ENCODE peak calls at places on chromosomes 5 and 9, in nine cellular contexts. G, N, O, J, U, C, B, T and A are unnamed samples.

GRCh38 chr5:132257131-132258101 is at the start of gene PDLIM4:
- DNase-seq in G (no peak), N (peak), O (peak), J (no peak), U (peak), C (peak), B (no peak), T (no peak), A (peak)

GRCh38 chr5:176658817-176659216 is 11.5 kb downstream of the TSPAN17 start:
- DNase-seq in G (peak), N (no peak), O (no peak), J (no peak), U (peak), C (no peak), B (peak), T (no peak), A (no peak)

GRCh38 chr5:75963554-75963953 is 119.6 kb upstream of the SV2C start:
- DNase-seq in G (no peak), N (no peak), O (no peak), J (no peak), U (no peak), C (no peak), B (no peak), T (no peak), A (no peak)

GRCh38 chr5:127028822-127029457 is 1.4 kb downstream of the MARCHF3 start:
- DNase-seq in G (peak), N (no peak), O (no peak), J (no peak), U (peak), C (peak), B (no peak), T (no peak), A (no peak)

GRCh38 chr5:80368666-80369270 is 39.1 kb upstream of the ZFYVE16 start:
- DNase-seq in G (no peak), N (no peak), O (no peak), J (no peak), U (no peak), C (no peak), B (no peak), T (no peak), A (no peak)

GRCh38 chr5:59130441-59130840 is 547.6 kb downstream of the RAB3C start:
- DNase-seq in G (peak), N (no peak), O (no peak), J (no peak), U (peak), C (no peak), B (no peak), T (no peak), A (no peak)

GRCh38 chr9:99056876-99057664 is 47.8 kb upstream of the TGFBR1 start:
- DNase-seq in G (peak), N (no peak), O (no peak), J (no peak), U (peak), C (no peak), B (no peak), T (no peak), A (no peak)

GRCh38 chr5:59562756-59563389 is 330.7 kb downstream of the PDE4D start:
- DNase-seq in G (peak), N (peak), O (peak), J (no peak), U (peak), C (peak), B (peak), T (no peak), A (no peak)

GRCh38 chr5:125413861-125414260 is 667.4 kb upstream of the ZNF608 start:
- DNase-seq in G (no peak), N (no peak), O (no peak), J (no peak), U (no peak), C (no peak), B (no peak), T (no peak), A (no peak)

GRCh38 chr9:1759009-1759408 is 256.1 kb upstream of the SMARCA2 start:
- DNase-seq in G (no peak), N (no peak), O (no peak), J (no peak), U (no peak), C (no peak), B (no peak), T (no peak), A (no peak)

GRCh38 chr5:87825583-87825982 is 412.9 kb upstream of the CCNH start:
- DNase-seq in G (no peak), N (no peak), O (no peak), J (no peak), U (no peak), C (no peak), B (no peak), T (no peak), A (no peak)

GRCh38 chr5:17381926-17382325 is 116.1 kb upstream of the TAF11L2 start:
- DNase-seq in G (no peak), N (no peak), O (no peak), J (no peak), U (no peak), C (no peak), B (no peak), T (no peak), A (peak)

GRCh38 chr5:33734541-33734940 is 157.2 kb downstream of the ADAMTS12 start:
- DNase-seq in G (peak), N (no peak), O (no peak), J (no peak), U (no peak), C (no peak), B (no peak), T (no peak), A (no peak)

GRCh38 chr5:136749016-136749415 is 383.7 kb upstream of the TRPC7 start:
- DNase-seq in G (peak), N (no peak), O (no peak), J (no peak), U (no peak), C (no peak), B (no peak), T (no peak), A (no peak)

GRCh38 chr9:22160235-22160634 is 151.1 kb upstream of the CDKN2B start:
- DNase-seq in G (peak), N (no peak), O (no peak), J (no peak), U (no peak), C (no peak), B (no peak), T (no peak), A (no peak)

GRCh38 chr5:113378960-113379541 is 55.7 kb downstream of the TSSK1B start:
- DNase-seq in G (peak), N (peak), O (peak), J (peak), U (peak), C (no peak), B (no peak), T (peak), A (peak)

GRCh38 chr9:133990366-133991210 is 1.5 kb downstream of the VAV2 start:
- DNase-seq in G (peak), N (no peak), O (peak), J (no peak), U (peak), C (peak), B (peak), T (no peak), A (peak)

GRCh38 chr9:82695704-82696103 is 367.2 kb downstream of the RASEF start:
- DNase-seq in G (no peak), N (no peak), O (peak), J (no peak), U (no peak), C (no peak), B (no peak), T (no peak), A (no peak)

GRCh38 chr5:1294839-1295649 is at the start of gene TERT:
- DNase-seq in G (no peak), N (no peak), O (peak), J (peak), U (no peak), C (peak), B (peak), T (no peak), A (no peak)

GRCh38 chr9:106284300-106284699 is 578.7 kb upstream of the ZNF462 start:
- DNase-seq in G (no peak), N (no peak), O (peak), J (no peak), U (no peak), C (no peak), B (no peak), T (no peak), A (no peak)

GRCh38 chr5:180540050-180540694 is 46.0 kb downstream of the CNOT6 start:
- DNase-seq in G (no peak), N (no peak), O (no peak), J (no peak), U (no peak), C (no peak), B (no peak), T (no peak), A (no peak)

GRCh38 chr9:14616188-14616982 is 76.8 kb downstream of the ZDHHC21 start:
- DNase-seq in G (peak), N (no peak), O (no peak), J (no peak), U (peak), C (no peak), B (no peak), T (peak), A (no peak)

GRCh38 chr9:126411225-126411947 is 84.8 kb downstream of the MVB12B start:
- DNase-seq in G (no peak), N (no peak), O (no peak), J (no peak), U (no peak), C (no peak), B (no peak), T (no peak), A (no peak)

GRCh38 chr9:19513671-19514275 is 105.0 kb downstream of the ACER2 start:
- DNase-seq in G (no peak), N (no peak), O (no peak), J (no peak), U (no peak), C (no peak), B (no peak), T (no peak), A (no peak)

GRCh38 chr5:157541452-157542118 is 34.0 kb downstream of the ADAM19 start:
- DNase-seq in G (no peak), N (no peak), O (no peak), J (no peak), U (no peak), C (no peak), B (no peak), T (no peak), A (peak)

GRCh38 chr9:99181621-99182020 is 40.1 kb downstream of the ALG2 start:
- DNase-seq in G (peak), N (no peak), O (no peak), J (no peak), U (peak), C (no peak), B (no peak), T (no peak), A (no peak)

GRCh38 chr5:51326844-51327243 is 56.4 kb upstream of the ISL1 start:
- DNase-seq in G (no peak), N (no peak), O (no peak), J (no peak), U (no peak), C (no peak), B (no peak), T (no peak), A (no peak)

GRCh38 chr5:125043781-125044391 is 297.4 kb upstream of the ZNF608 start:
- DNase-seq in G (peak), N (peak), O (no peak), J (no peak), U (peak), C (no peak), B (no peak), T (no peak), A (no peak)

GRCh38 chr5:310941-311434 is 10.5 kb upstream of the AHRR start:
- DNase-seq in G (peak), N (peak), O (no peak), J (no peak), U (peak), C (no peak), B (no peak), T (no peak), A (no peak)

GRCh38 chr5:169945831-169946261 is 34.4 kb downstream of the INSYN2B start:
- DNase-seq in G (peak), N (peak), O (peak), J (no peak), U (peak), C (no peak), B (no peak), T (no peak), A (peak)

GRCh38 chr5:154607746-154608145 is 129.7 kb upstream of the HAND1 start:
- DNase-seq in G (no peak), N (no peak), O (no peak), J (no peak), U (no peak), C (no peak), B (no peak), T (no peak), A (peak)

GRCh38 chr9:108994695-108995094 is 18.6 kb downstream of the CTNNAL1 start:
- DNase-seq in G (peak), N (no peak), O (no peak), J (no peak), U (peak), C (no peak), B (no peak), T (no peak), A (peak)

GRCh38 chr5:83095973-83096539 is 18.7 kb downstream of the XRCC4 start:
- DNase-seq in G (peak), N (no peak), O (no peak), J (no peak), U (peak), C (no peak), B (no peak), T (peak), A (no peak)

GRCh38 chr9:134396258-134396742 is 70.0 kb downstream of the RXRA start:
- DNase-seq in G (no peak), N (no peak), O (no peak), J (peak), U (no peak), C (no peak), B (peak), T (no peak), A (no peak)

GRCh38 chr9:77927265-77927664 is 104.3 kb downstream of the GNAQ start:
- DNase-seq in G (peak), N (no peak), O (no peak), J (no peak), U (peak), C (no peak), B (no peak), T (no peak), A (no peak)

GRCh38 chr5:58999804-59000595 is 417.1 kb downstream of the RAB3C start:
- DNase-seq in G (no peak), N (no peak), O (peak), J (no peak), U (no peak), C (no peak), B (no peak), T (no peak), A (no peak)

GRCh38 chr5:147668385-147668784 is 114.1 kb downstream of the JAKMIP2 start:
- DNase-seq in G (no peak), N (no peak), O (no peak), J (no peak), U (no peak), C (no peak), B (no peak), T (no peak), A (no peak)

GRCh38 chr9:90546200-90546599 is 96.4 kb downstream of the DIRAS2 start:
- DNase-seq in G (peak), N (no peak), O (no peak), J (no peak), U (peak), C (no peak), B (no peak), T (no peak), A (no peak)

GRCh38 chr5:76114192-76114795 is 31.1 kb downstream of the SV2C start:
- DNase-seq in G (no peak), N (no peak), O (no peak), J (no peak), U (no peak), C (no peak), B (no peak), T (no peak), A (no peak)

DNA sequence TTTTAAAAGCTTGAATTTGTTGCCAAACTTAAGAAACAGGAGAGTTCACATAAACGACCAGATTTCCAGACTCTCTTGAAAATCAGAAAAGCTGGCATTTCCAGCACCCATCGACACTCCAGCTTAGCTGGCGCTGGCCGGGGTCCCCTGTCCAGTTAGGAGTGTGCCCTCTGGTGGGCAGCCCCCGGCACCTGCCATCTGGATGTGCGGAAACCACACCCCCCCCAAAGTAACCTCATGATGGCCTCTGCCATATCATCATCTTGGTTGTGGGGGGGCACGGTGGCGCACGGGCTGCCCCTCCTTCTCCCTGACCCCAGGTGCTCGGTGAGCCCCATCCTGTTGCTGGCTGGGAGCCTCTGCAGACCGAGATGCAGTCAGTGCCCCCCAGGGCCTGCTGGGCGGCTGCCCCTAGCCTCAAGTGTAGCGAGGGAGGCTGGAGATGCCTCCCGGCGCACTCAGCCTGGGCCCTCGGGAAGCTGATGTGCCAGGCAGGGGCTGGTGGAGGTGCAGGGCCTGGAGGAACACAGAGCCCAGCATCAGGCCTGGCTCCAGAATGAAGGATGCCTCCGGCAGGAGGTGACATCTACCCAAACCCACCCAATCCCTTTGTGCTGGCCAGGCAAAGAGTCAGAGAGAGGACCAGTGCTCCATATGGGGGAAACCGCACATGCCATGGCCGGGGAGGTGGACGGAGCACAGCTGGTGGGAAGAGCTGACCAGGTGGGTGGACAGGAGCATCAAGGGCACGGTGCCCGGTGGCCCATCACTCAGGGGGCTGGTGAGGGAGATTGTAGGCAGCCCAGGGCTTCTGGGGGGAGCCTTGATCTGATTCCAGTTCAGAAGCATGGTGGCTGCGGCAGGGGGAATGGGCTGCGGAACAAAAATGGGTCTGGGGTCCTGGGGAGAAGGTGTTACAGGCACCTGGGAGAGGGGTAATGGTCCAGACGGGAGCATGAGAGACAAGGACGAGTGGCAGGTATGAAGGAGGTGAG is 70.6 kb downstream of the ADAMTS2 start:
- DNase-seq in G (no peak), N (no peak), O (no peak), J (no peak), U (no peak), C (no peak), B (peak), T (no peak), A (peak)
- TF ChIP-seq CTCF in G (peak), N (no peak), O (peak), J (no peak), U (no peak), C (no peak), B (no peak), T (peak), A (no peak)

GRCh38 chr9:114375386-114375785 is 12.4 kb downstream of the AKNA start:
- DNase-seq in G (no peak), N (no peak), O (no peak), J (no peak), U (no peak), C (no peak), B (no peak), T (no peak), A (no peak)
- H3K4me3 ChIP-seq in G (no peak), N (no peak), O (no peak), J (no peak), U (no peak), C (no peak), B (no peak), T (no peak), A (no peak)

DNA sequence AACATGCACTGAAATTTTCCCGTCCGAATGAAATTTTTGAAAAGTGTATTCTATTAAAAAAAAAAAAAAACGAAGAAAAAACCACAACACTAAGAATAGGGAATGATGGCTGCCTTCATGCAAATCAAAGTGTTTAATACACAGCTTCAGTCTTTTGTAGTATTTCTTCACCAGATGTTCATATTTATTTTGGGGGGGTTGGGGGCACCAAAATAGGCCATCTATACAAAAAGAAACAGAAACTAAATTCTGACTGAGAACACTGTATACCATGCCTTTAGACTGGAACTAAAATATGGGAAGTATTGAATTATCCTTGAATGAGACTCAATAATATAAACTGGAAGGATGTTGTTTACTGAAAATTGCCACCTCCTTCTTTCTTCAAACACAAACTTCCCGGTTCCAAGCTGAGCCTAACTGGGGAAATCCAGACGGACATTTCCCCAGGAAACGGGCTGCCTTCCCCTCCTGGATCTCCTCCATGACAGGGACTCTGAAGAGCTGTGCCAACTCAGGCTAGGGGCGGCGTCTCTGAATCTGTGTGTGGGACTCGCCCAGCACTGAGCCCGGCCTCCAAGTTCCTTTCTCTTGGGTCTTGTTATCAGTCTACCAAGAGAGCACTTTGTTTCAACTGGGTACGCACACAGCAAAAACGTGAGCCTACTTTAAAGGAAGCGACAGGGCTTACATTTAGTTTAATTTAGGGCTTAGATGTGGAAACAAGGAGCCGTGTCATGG is 511.3 kb upstream of the ADAMTS16 start:
- DNase-seq in G (no peak), N (no peak), O (no peak), J (no peak), U (no peak), C (no peak), B (no peak), T (no peak), A (no peak)
- H3K27ac ChIP-seq in G (no peak), N (no peak), O (peak), J (no peak), U (no peak), C (no peak), B (no peak), T (no peak), A (no peak)

GRCh38 chr5:172834570-172835245 is 657 bp downstream of the ERGIC1 start:
- DNase-seq in G (no peak), N (no peak), O (peak), J (no peak), U (no peak), C (peak), B (no peak), T (no peak), A (no peak)
- TF ChIP-seq CTCF in G (peak), N (no peak), O (no peak), J (no peak), U (no peak), C (no peak), B (no peak), T (no peak), A (no peak)

GRCh38 chr5:103122242-103122641 is 2.1 kb downstream of the PPIP5K2 start:
- DNase-seq in G (no peak), N (no peak), O (no peak), J (no peak), U (no peak), C (no peak), B (no peak), T (no peak), A (no peak)
- H3K4me3 ChIP-seq in G (no peak), N (no peak), O (peak), J (no peak), U (no peak), C (no peak), B (no peak), T (no peak), A (no peak)